ENCODE peak calls at places on chromosomes 1 and 21, in seven cellular contexts. B is activated T-cell treated with anti-CD3 and anti-CD28 coated beads, Interleukin-2, amount 50 U/mL, for 72 hours; S is uterus; T is stimulated activated CD4-positive, alpha-beta T cell treated with anti-CD3 and anti-CD28 coated beads, Interleukin-4, amount 100 ng/mL, for 24 hours; R is brain microvascular endothelial cell; J is endothelial cell; K is memory B cell. X is an unnamed sample.

GRCh38 chr1:228863776-228864175 is 128.5 kb downstream of the RHOU start:
- DNase-seq in B (no peak), S (no peak), T (no peak), R (no peak), J (no peak), K (no peak), X (no peak)

GRCh38 chr21:23664193-23664694 is 1943.0 kb downstream of the MRPL39 start:
- DNase-seq in B (no peak), S (no peak), T (no peak), R (no peak), J (no peak), K (no peak), X (no peak)

GRCh38 chr1:95127380-95127779 is 10.2 kb downstream of the TLCD4 start:
- DNase-seq in B (no peak), S (no peak), T (no peak), R (no peak), J (no peak), K (no peak), X (no peak)

GRCh38 chr1:151981178-151981525 is 12.5 kb downstream of the S100A10 start:
- DNase-seq in B (no peak), S (no peak), T (no peak), R (no peak), J (no peak), K (no peak), X (no peak)

GRCh38 chr21:17866590-17866989 is 47.4 kb upstream of the C21orf91 start:
- DNase-seq in B (no peak), S (no peak), T (no peak), R (no peak), J (no peak), K (no peak), X (no peak)

GRCh38 chr1:244665771-244666217 is 12.9 kb downstream of the DESI2 start:
- DNase-seq in B (no peak), S (no peak), T (no peak), R (peak; percentile 28), J (no peak), K (no peak), X (no peak)

GRCh38 chr21:20649231-20649630 is 349.0 kb upstream of the NCAM2 start:
- DNase-seq in B (no peak), S (no peak), T (no peak), R (no peak), J (no peak), K (no peak), X (no peak)

GRCh38 chr1:45589861-45590260 is 6.0 kb downstream of the NASP start:
- DNase-seq in B (no peak), S (no peak), T (no peak), R (no peak), J (no peak), K (no peak), X (no peak)